ENCODE peak calls at places on chromosomes 13 and 19, in five cellular contexts. One of them, this sample, is unnamed.

GRCh38 chr13:110643768-110644421 is 28.6 kb downstream of the NAXD start:
- DNase-seq in naive B cell: no peak
- DNase-seq in M059J: no peak
- DNase-seq in naive thymus-derived CD8-positive, alpha-beta T cell: no peak
- DNase-seq in amniotic stem cell: no peak
- DNase-seq in this sample: no peak

GRCh38 chr13:21670006-21670882 is 629 bp upstream of the FGF9 start:
- DNase-seq in amniotic stem cell: no peak
- DNase-seq in naive thymus-derived CD8-positive, alpha-beta T cell: peak; percentile 54
- DNase-seq in naive B cell: peak; percentile 61
- DNase-seq in M059J: peak; percentile 44
- DNase-seq in this sample: peak; percentile 16

GRCh38 chr19:18373407-18373891 is 12.5 kb upstream of the GDF15 start:
- DNase-seq in M059J: no peak
- DNase-seq in naive thymus-derived CD8-positive, alpha-beta T cell: no peak
- DNase-seq in amniotic stem cell: no peak
- DNase-seq in naive B cell: no peak
- DNase-seq in this sample: no peak

GRCh38 chr13:95002968-95003813 is 290.8 kb upstream of the SOX21 start:
- DNase-seq in amniotic stem cell: no peak
- DNase-seq in naive thymus-derived CD8-positive, alpha-beta T cell: no peak
- DNase-seq in naive B cell: no peak
- DNase-seq in M059J: no peak
- DNase-seq in this sample: no peak

GRCh38 chr13:77033717-77034302 is 6.9 kb upstream of the FBXL3 start:
- DNase-seq in naive B cell: no peak
- DNase-seq in amniotic stem cell: no peak
- DNase-seq in M059J: no peak
- DNase-seq in naive thymus-derived CD8-positive, alpha-beta T cell: no peak
- DNase-seq in this sample: no peak

GRCh38 chr13:98681017-98681416 is 71.5 kb downstream of the SLC15A1 start:
- DNase-seq in M059J: no peak
- DNase-seq in naive thymus-derived CD8-positive, alpha-beta T cell: no peak
- DNase-seq in naive B cell: no peak
- DNase-seq in amniotic stem cell: no peak
- DNase-seq in this sample: no peak

GRCh38 chr19:29527500-29528328 is 1.9 kb downstream of the VSTM2B start:
- DNase-seq in M059J: no peak
- DNase-seq in naive B cell: no peak
- DNase-seq in amniotic stem cell: no peak
- DNase-seq in naive thymus-derived CD8-positive, alpha-beta T cell: no peak
- DNase-seq in this sample: no peak

GRCh38 chr13:111033172-111034133 is 81.7 kb upstream of the ARHGEF7 start:
- DNase-seq in naive thymus-derived CD8-positive, alpha-beta T cell: no peak
- DNase-seq in M059J: no peak
- DNase-seq in naive B cell: no peak
- DNase-seq in amniotic stem cell: no peak
- DNase-seq in this sample: no peak

GRCh38 chr13:32278456-32278855 is 36.7 kb downstream of the ZAR1L start:
- DNase-seq in amniotic stem cell: peak; percentile 23
- DNase-seq in M059J: peak; percentile 60
- DNase-seq in naive thymus-derived CD8-positive, alpha-beta T cell: no peak
- DNase-seq in naive B cell: no peak
- DNase-seq in this sample: no peak

GRCh38 chr13:44012910-44013309 is 133.2 kb downstream of the LACC1 start:
- DNase-seq in amniotic stem cell: no peak
- DNase-seq in M059J: peak; percentile 55
- DNase-seq in naive B cell: no peak
- DNase-seq in naive thymus-derived CD8-positive, alpha-beta T cell: no peak
- DNase-seq in this sample: no peak

GRCh38 chr19:40629346-40629745 is 28.2 kb downstream of the LTBP4 start:
- DNase-seq in M059J: no peak
- DNase-seq in amniotic stem cell: no peak
- DNase-seq in naive thymus-derived CD8-positive, alpha-beta T cell: no peak
- DNase-seq in naive B cell: no peak
- DNase-seq in this sample: no peak

GRCh38 chr19:2974342-2974932 is 2.9 kb upstream of the TLE6 start:
- DNase-seq in naive thymus-derived CD8-positive, alpha-beta T cell: no peak
- DNase-seq in naive B cell: no peak
- DNase-seq in amniotic stem cell: no peak
- DNase-seq in M059J: no peak
- DNase-seq in this sample: no peak

GRCh38 chr19:55649579-55650557 is 1.9 kb downstream of the CCDC106 start:
- DNase-seq in amniotic stem cell: no peak
- DNase-seq in naive B cell: no peak
- DNase-seq in M059J: no peak
- DNase-seq in naive thymus-derived CD8-positive, alpha-beta T cell: no peak
- DNase-seq in this sample: no peak

GRCh38 chr13:104847863-104848262 is 1687.6 kb downstream of the EFNB2 start:
- DNase-seq in amniotic stem cell: no peak
- DNase-seq in naive B cell: no peak
- DNase-seq in naive thymus-derived CD8-positive, alpha-beta T cell: no peak
- DNase-seq in M059J: peak; percentile 21
- DNase-seq in this sample: no peak

GRCh38 chr13:46476174-46476573 is 76.8 kb upstream of the LRCH1 start:
- DNase-seq in naive thymus-derived CD8-positive, alpha-beta T cell: no peak
- DNase-seq in naive B cell: no peak
- DNase-seq in amniotic stem cell: no peak
- DNase-seq in M059J: peak; percentile 39
- DNase-seq in this sample: no peak

GRCh38 chr13:68099616-68100015 is 869.5 kb upstream of the PCDH9 start:
- DNase-seq in M059J: no peak
- DNase-seq in amniotic stem cell: no peak
- DNase-seq in naive thymus-derived CD8-positive, alpha-beta T cell: no peak
- DNase-seq in naive B cell: no peak
- DNase-seq in this sample: no peak

GRCh38 chr13:87677043-87677333 is 5.8 kb downstream of the SLITRK5 start:
- DNase-seq in naive thymus-derived CD8-positive, alpha-beta T cell: no peak
- DNase-seq in amniotic stem cell: no peak
- DNase-seq in M059J: no peak
- DNase-seq in naive B cell: no peak
- DNase-seq in this sample: no peak

This sample was measured in H4.